ENCODE peak calls at places on chromosomes 2 and 18, in seven cellular contexts. I is NCI-H1694; E is activated T-helper 1 cell treated with anti-CD3 and anti-CD28 coated beads, Interleukin-12 subunit alpha, Interleukin-12 subunit beta, Interleukin-2, Interleukin-4 antibody, amounts not matched to agents 30 ng/mL and 10 ng/mL and 1 ng/mL, durations not matched to agents 14 hours and 24 hours and 36 hours; K is NT2/D1; P is SK-N-SH; X is heart left ventricle; U is RKO. O is an unnamed sample.
A peak's percentile ranks its signal among the peaks of the same experiment; 100 is the strongest.

GRCh38 chr2:234963785-234964615 is 12.2 kb downstream of the SH3BP4 start:
- DNase-seq in I (no peak), E (no peak), K (no peak), P (no peak), X (no peak), U (no peak), O (no peak)

GRCh38 chr18:35438480-35439234 is 59.1 kb downstream of the INO80C start:
- DNase-seq in I (no peak), E (no peak), K (no peak), P (no peak), X (no peak), U (no peak), O (no peak)

GRCh38 chr2:200364620-200365019 is 58.1 kb downstream of the SPATS2L start:
- DNase-seq in I (no peak), E (no peak), K (no peak), P (no peak), X (no peak), U (no peak), O (no peak)

GRCh38 chr2:64807417-64807816 is 153.7 kb upstream of the SERTAD2 start:
- DNase-seq in I (no peak), E (peak; percentile 12), K (no peak), P (no peak), X (no peak), U (peak; percentile 99), O (peak; percentile 84)

GRCh38 chr2:10400978-10401951 is 46.9 kb downstream of the ODC1 start:
- DNase-seq in I (no peak), E (no peak), K (no peak), P (no peak), X (peak; percentile 57), U (no peak), O (no peak)

GRCh38 chr2:7707723-7708122 is 790.5 kb downstream of the RNF144A start:
- DNase-seq in I (no peak), E (no peak), K (no peak), P (no peak), X (no peak), U (no peak), O (no peak)

GRCh38 chr2:74632209-74632938 is 15.8 kb downstream of the M1AP start:
- DNase-seq in I (no peak), E (no peak), K (peak; percentile 44), P (no peak), X (no peak), U (peak; percentile 26), O (no peak)

GRCh38 chr2:62785216-62785615 is 79.7 kb downstream of the EHBP1 start:
- DNase-seq in I (no peak), E (no peak), K (no peak), P (no peak), X (no peak), U (no peak), O (no peak)

GRCh38 chr2:162560291-162560690 is 216.4 kb downstream of the GCA start:
- DNase-seq in I (no peak), E (no peak), K (no peak), P (no peak), X (no peak), U (no peak), O (no peak)

GRCh38 chr2:136075466-136075865 is 42.5 kb downstream of the CXCR4 start:
- DNase-seq in I (no peak), E (no peak), K (no peak), P (no peak), X (no peak), U (no peak), O (no peak)

GRCh38 chr2:102488063-102488462 is 15.0 kb downstream of the SLC9A4 start:
- DNase-seq in I (no peak), E (no peak), K (no peak), P (no peak), X (no peak), U (no peak), O (no peak)

GRCh38 chr2:204892506-204893255 is 347.4 kb downstream of the PARD3B start:
- DNase-seq in I (no peak), E (no peak), K (no peak), P (no peak), X (no peak), U (peak; percentile 24), O (no peak)

GRCh38 chr2:113390133-113390849 is 47.2 kb upstream of the ZNG1B start:
- DNase-seq in I (no peak), E (peak; percentile 48), K (peak; percentile 66), P (peak; percentile 75), X (no peak), U (peak; percentile 84), O (peak; percentile 71)

GRCh38 chr18:2797951-2798350 is 48.9 kb upstream of the EMILIN2 start:
- DNase-seq in I (no peak), E (no peak), K (no peak), P (no peak), X (no peak), U (no peak), O (no peak)

GRCh38 chr18:10101293-10101701 is 187.5 kb downstream of the VAPA start:
- DNase-seq in I (no peak), E (no peak), K (peak; percentile 36), P (no peak), X (peak; percentile 37), U (no peak), O (no peak)

GRCh38 chr2:109438773-109439191 is 175.0 kb downstream of the SEPTIN10 start:
- DNase-seq in I (no peak), E (no peak), K (no peak), P (peak; percentile 7), X (peak; percentile 82), U (peak; percentile 19), O (no peak)

GRCh38 chr2:159091981-159092380 is 123.5 kb downstream of the TANC1 start:
- DNase-seq in I (no peak), E (no peak), K (no peak), P (no peak), X (no peak), U (no peak), O (peak; percentile 14)

GRCh38 chr2:45943231-45944044 is 292.0 kb downstream of the PRKCE start:
- DNase-seq in I (no peak), E (no peak), K (no peak), P (no peak), X (no peak), U (no peak), O (no peak)

GRCh38 chr2:235324324-235324723 is 169.5 kb upstream of the AGAP1 start:
- DNase-seq in I (no peak), E (no peak), K (no peak), P (no peak), X (no peak), U (no peak), O (no peak)

GRCh38 chr2:20184067-20184938 is 40.6 kb downstream of the SDC1 start:
- DNase-seq in I (no peak), E (no peak), K (no peak), P (no peak), X (no peak), U (no peak), O (no peak)

GRCh38 chr18:57806891-57807280 is 3.8 kb upstream of the ATP8B1 start:
- DNase-seq in I (no peak), E (no peak), K (no peak), P (no peak), X (no peak), U (peak; percentile 11), O (no peak)

GRCh38 chr18:55406374-55407045 is 181.5 kb downstream of the TCF4 start:
- DNase-seq in I (peak; percentile 69), E (no peak), K (no peak), P (no peak), X (no peak), U (no peak), O (no peak)

GRCh38 chr18:60568211-60568610 is 195.6 kb upstream of the MC4R start:
- DNase-seq in I (no peak), E (no peak), K (no peak), P (no peak), X (no peak), U (no peak), O (no peak)

GRCh38 chr18:36299010-36299409 is 1.5 kb downstream of the FHOD3 start:
- DNase-seq in I (no peak), E (no peak), K (no peak), P (no peak), X (no peak), U (no peak), O (no peak)

GRCh38 chr2:237702439-237703397 is 75.3 kb downstream of the LRRFIP1 start:
- DNase-seq in I (no peak), E (no peak), K (no peak), P (peak; percentile 75), X (peak; percentile 61), U (no peak), O (peak; percentile 72)

O was measured in activated CD4-positive, alpha-beta T cell treated with anti-CD3 and anti-CD28 coated beads for 36 hours.